ENCODE peak calls at places on chromosomes 4 and X, in ten cellular contexts. M is thoracic aorta, H is ovary, N is lower lobe of right lung, K is fibroblast of lung, J is mesenchymal stem cell, L is right atrium auricular region, Q is Peyer's patch, G is adrenal gland, T is HCT116. X is an unnamed sample. For H3K4me1, the result is how much of the 10 kb centered on the place peaks cover.

GRCh38 chrX:25555521-25555920 is 539.8 kb upstream of the ARX start:
- DNase-seq in M (no peak), H (no peak), N (no peak), K (no peak), J (no peak), L (no peak), Q (no peak), G (no peak), T (no peak), X (no peak)

GRCh38 chr4:42708625-42709024 is 51.7 kb upstream of the ATP8A1 start:
- DNase-seq in M (no peak), H (no peak), N (no peak), K (no peak), J (no peak), L (no peak), Q (no peak), G (no peak), T (no peak), X (no peak)

GRCh38 chr4:81049310-81049709 is 18.8 kb downstream of the BMP3 start:
- DNase-seq in M (no peak), H (no peak), N (no peak), K (no peak), J (no peak), L (no peak), Q (no peak), G (no peak), T (no peak), X (no peak)

GRCh38 chrX:121336831-121337421 is 289.5 kb downstream of the GLUD2 start:
- DNase-seq in M (no peak), H (no peak), N (no peak), K (no peak), J (no peak), L (no peak), Q (no peak), G (no peak), T (peak), X (no peak)

GRCh38 chr4:168766537-168767316 is 243.3 kb downstream of the CBR4 start:
- DNase-seq in M (no peak), H (no peak), N (no peak), K (peak), J (peak), L (no peak), Q (peak), G (peak), T (no peak), X (no peak)

GRCh38 chr4:127648061-127648460 is 15.3 kb downstream of the INTU start:
- DNase-seq in M (no peak), H (no peak), N (no peak), K (peak), J (no peak), L (no peak), Q (no peak), G (peak), T (no peak), X (no peak)

GRCh38 chr4:4395849-4396627 is 9.1 kb downstream of the NSG1 start:
- DNase-seq in M (no peak), H (no peak), N (peak), K (peak), J (peak), L (no peak), Q (no peak), G (no peak), T (no peak), X (no peak)

GRCh38 chr4:161404346-161405110 is 759.3 kb downstream of the FSTL5 start:
- DNase-seq in M (no peak), H (no peak), N (no peak), K (peak), J (peak), L (no peak), Q (no peak), G (no peak), T (no peak), X (no peak)

GRCh38 chr4:92506933-92507332 is 203.2 kb downstream of the GRID2 start:
- DNase-seq in M (no peak), H (no peak), N (no peak), K (no peak), J (no peak), L (no peak), Q (no peak), G (no peak), T (no peak), X (no peak)

GRCh38 chr4:103719320-103720204 is at the start of gene TACR3:
- DNase-seq in M (no peak), H (no peak), N (no peak), K (peak), J (no peak), L (no peak), Q (no peak), G (no peak), T (no peak), X (peak)

GRCh38 chr4:99759988-99760387 is 56.6 kb upstream of the DAPP1 start:
- DNase-seq in M (no peak), H (no peak), N (no peak), K (no peak), J (no peak), L (no peak), Q (no peak), G (no peak), T (no peak), X (no peak)

GRCh38 chr4:129240816-129241215 is 144.9 kb downstream of the C4orf33 start:
- DNase-seq in M (no peak), H (no peak), N (no peak), K (peak), J (no peak), L (no peak), Q (no peak), G (no peak), T (no peak), X (no peak)

GRCh38 chrX:40845331-40845911 is 110.1 kb upstream of the MED14 start:
- DNase-seq in M (no peak), H (peak), N (no peak), K (peak), J (peak), L (no peak), Q (no peak), G (peak), T (no peak), X (peak)

GRCh38 chrX:111013778-111014455 is 82.1 kb upstream of the PAK3 start:
- DNase-seq in M (no peak), H (no peak), N (no peak), K (no peak), J (no peak), L (no peak), Q (no peak), G (no peak), T (no peak), X (no peak)

GRCh38 chr4:186203391-186203802 is 12.0 kb downstream of the CYP4V2 start:
- DNase-seq in M (no peak), H (no peak), N (no peak), K (no peak), J (no peak), L (no peak), Q (no peak), G (peak), T (no peak), X (no peak)

GRCh38 chr4:107037188-107037587 is 1.1 kb upstream of the DKK2 start:
- DNase-seq in M (no peak), H (peak), N (peak), K (peak), J (peak), L (peak), Q (no peak), G (peak), T (no peak), X (peak)

GRCh38 chr4:42070463-42070862 is 80.1 kb downstream of the SLC30A9 start:
- DNase-seq in M (no peak), H (no peak), N (no peak), K (no peak), J (no peak), L (no peak), Q (no peak), G (no peak), T (no peak), X (no peak)

GRCh38 chrX:71128166-71128833 is 9.9 kb downstream of the MED12 start:
- DNase-seq in M (no peak), H (no peak), N (no peak), K (peak), J (peak), L (no peak), Q (no peak), G (peak), T (no peak), X (no peak)

GRCh38 chrX:119698835-119699234 is 5.9 kb upstream of the SEPTIN6 start:
- DNase-seq in M (no peak), H (no peak), N (no peak), K (peak), J (peak), L (no peak), Q (no peak), G (no peak), T (peak), X (no peak)

GRCh38 chr4:1191621-1192020 is 19.2 kb upstream of the SPON2 start:
- DNase-seq in M (no peak), H (peak), N (no peak), K (no peak), J (no peak), L (peak), Q (no peak), G (no peak), T (no peak), X (no peak)

GRCh38 chrX:48794993-48795501 is 6.8 kb upstream of the HDAC6 start:
- DNase-seq in M (no peak), H (no peak), N (peak), K (peak), J (peak), L (no peak), Q (no peak), G (no peak), T (no peak), X (no peak)

GRCh38 chrX:102063445-102064074 is 61.9 kb upstream of the TCEAL2 start:
- DNase-seq in M (no peak), H (no peak), N (no peak), K (no peak), J (no peak), L (no peak), Q (no peak), G (no peak), T (no peak), X (no peak)

GRCh38 chr4:111792592-111792991 is 352.7 kb upstream of the FAM241A start:
- DNase-seq in M (no peak), H (no peak), N (no peak), K (no peak), J (no peak), L (no peak), Q (no peak), G (no peak), T (no peak), X (no peak)

GRCh38 chrX:123803331-123803983 is 56.4 kb upstream of the XIAP start:
- DNase-seq in M (no peak), H (no peak), N (no peak), K (peak), J (peak), L (no peak), Q (peak), G (peak), T (peak), X (peak)

DNA sequence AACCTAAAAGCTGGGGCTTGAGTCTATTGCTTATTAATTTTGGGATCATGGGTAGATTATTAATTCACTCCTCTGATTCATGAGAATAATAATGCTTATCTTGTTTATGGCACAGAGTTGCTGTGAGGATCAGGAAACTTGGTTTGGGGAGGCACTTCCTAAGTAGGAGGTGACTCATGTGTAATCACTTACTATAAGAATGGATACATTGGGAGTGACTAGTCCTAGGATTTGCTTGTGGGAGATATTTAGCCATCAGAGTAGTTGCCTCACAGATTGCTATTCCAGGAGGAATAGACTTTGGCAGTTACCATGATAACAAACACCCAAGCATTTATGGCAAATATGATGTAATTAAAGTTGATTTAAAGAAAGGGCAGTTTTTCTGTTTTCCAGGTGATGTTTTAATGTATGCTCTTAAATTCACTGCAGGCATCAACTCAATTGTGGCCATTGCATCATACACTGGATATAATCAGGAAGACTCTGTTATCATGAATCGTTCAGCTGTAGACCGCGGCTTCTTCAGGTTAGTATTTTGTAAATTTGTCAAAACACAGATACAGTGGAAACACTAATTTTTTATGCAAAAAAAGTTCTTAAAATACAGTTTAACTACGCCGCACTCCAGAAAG is 41.9 kb downstream of the POLR2B start:
- DNase-seq in M (no peak), H (no peak), N (no peak), K (peak), J (peak), L (no peak), Q (no peak), G (no peak), T (no peak), X (no peak)
- H3K4me1 ChIP-seq in M (under half), H (under half), N (under half), K (under half), J (under half), L (under half), Q (under half), G (under half), T (under half), X (under half)

GRCh38 chr4:7926822-7927221 is 12.8 kb downstream of the AFAP1 start:
- DNase-seq in M (no peak), H (no peak), N (no peak), K (no peak), J (no peak), L (no peak), Q (peak), G (no peak), T (no peak), X (no peak)

GRCh38 chr4:7922466-7922865 is 17.2 kb downstream of the AFAP1 start:
- DNase-seq in M (no peak), H (no peak), N (no peak), K (no peak), J (no peak), L (no peak), Q (no peak), G (peak), T (no peak), X (no peak)

GRCh38 chr4:7928711-7929505 is 10.8 kb downstream of the AFAP1 start:
- DNase-seq in M (no peak), H (no peak), N (no peak), K (no peak), J (peak), L (no peak), Q (peak), G (no peak), T (peak), X (no peak)

GRCh38 chr4:7924570-7924969 is 15.1 kb downstream of the AFAP1 start:
- DNase-seq in M (no peak), H (no peak), N (no peak), K (no peak), J (peak), L (no peak), Q (no peak), G (no peak), T (no peak), X (no peak)

GRCh38 chr4:7924163-7924562 is 15.5 kb downstream of the AFAP1 start:
- DNase-seq in M (no peak), H (no peak), N (no peak), K (no peak), J (peak), L (no peak), Q (no peak), G (no peak), T (no peak), X (no peak)
- H3K27ac ChIP-seq in M (no peak), H (no peak), N (no peak), K (no peak), J (no peak), L (no peak), Q (no peak), G (peak), T (no peak), X (no peak)

DNA sequence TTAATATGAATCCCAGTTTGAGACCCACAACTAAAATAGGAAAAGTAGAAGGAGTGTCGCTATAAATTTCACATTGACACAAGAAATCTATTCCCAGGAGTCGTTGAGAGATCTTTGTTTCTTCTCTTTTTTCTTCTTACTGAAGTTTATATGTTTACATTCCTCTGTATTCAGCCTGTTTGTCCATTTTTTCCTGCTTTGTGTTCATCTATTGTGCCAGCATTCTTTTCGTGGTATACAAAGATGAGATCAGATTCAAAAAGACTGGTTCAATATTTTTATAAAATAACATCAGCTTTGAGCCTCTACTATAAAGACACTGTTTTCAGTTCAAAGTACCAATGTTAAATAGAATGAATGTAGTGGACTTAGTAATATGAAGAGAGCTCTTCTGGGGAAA is 95.4 kb upstream of the MYOZ2 start:
- DNase-seq in M (no peak), H (no peak), N (no peak), K (peak), J (no peak), L (no peak), Q (no peak), G (no peak), T (no peak), X (no peak)
- H3K4me1 ChIP-seq in M (half or more), H (under half), N (under half), K (under half), J (under half), L (under half), Q (under half), G (under half), T (under half), X (under half)

GRCh38 chrX:54007682-54008081 is 36.6 kb downstream of the PHF8 start:
- DNase-seq in M (no peak), H (no peak), N (no peak), K (no peak), J (no peak), L (no peak), Q (no peak), G (no peak), T (no peak), X (no peak)

GRCh38 chrX:54012830-54013500 is 31.3 kb downstream of the PHF8 start:
- DNase-seq in M (no peak), H (no peak), N (no peak), K (no peak), J (no peak), L (no peak), Q (no peak), G (no peak), T (no peak), X (no peak)
- H3K27ac ChIP-seq in M (no peak), H (no peak), N (no peak), K (no peak), J (no peak), L (no peak), Q (no peak), G (no peak), T (no peak), X (no peak)

GRCh38 chr4:143407475-143407874 is 70.8 kb downstream of the GAB1 start:
- DNase-seq in M (no peak), H (no peak), N (no peak), K (no peak), J (peak), L (no peak), Q (no peak), G (no peak), T (no peak), X (no peak)
- H3K4me1 ChIP-seq in M (half or more), H (under half), N (half or more), K (under half), J (under half), L (half or more), Q (under half), G (under half), T (under half), X (half or more)

X was measured in heart left ventricle.